ENCODE peak calls at places on chromosomes 11 and 22, in eight cellular contexts. Q is brain microvascular endothelial cell; P is CD8-positive, alpha-beta T cell; Z is sciatic nerve; D is left colon; L is stimulated activated CD8-positive, alpha-beta memory T cell treated with anti-CD3 and anti-CD28 coated beads, Interleukin-7, amount 100 ng/mL, for 24 hours; T is lower lobe of right lung; U is ELF-1. S is an unnamed sample.

GRCh38 chr22:45972091-45972867 is 4.7 kb downstream of the WNT7B start:
- DNase-seq in Q (no peak), P (no peak), Z (no peak), D (no peak), L (no peak), T (no peak), U (no peak), S (no peak)

GRCh38 chr11:83147895-83148294 is 9.0 kb upstream of the PCF11 start:
- DNase-seq in Q (no peak), P (no peak), Z (no peak), D (no peak), L (no peak), T (no peak), U (no peak), S (no peak)

GRCh38 chr11:130772266-130773227 is 143.7 kb downstream of the SNX19 start:
- DNase-seq in Q (peak), P (no peak), Z (peak), D (peak), L (no peak), T (no peak), U (no peak), S (peak)

GRCh38 chr11:3160252-3161031 is 4.7 kb downstream of the OSBPL5 start:
- DNase-seq in Q (peak), P (no peak), Z (peak), D (peak), L (no peak), T (peak), U (peak), S (peak)

GRCh38 chr22:31857247-31857646 is 87.1 kb upstream of the YWHAH start:
- DNase-seq in Q (no peak), P (no peak), Z (no peak), D (peak), L (no peak), T (no peak), U (peak), S (peak)

GRCh38 chr22:31102441-31103081 is 4.8 kb downstream of the SELENOM start:
- DNase-seq in Q (peak), P (no peak), Z (peak), D (peak), L (no peak), T (no peak), U (peak), S (peak)

GRCh38 chr11:32358729-32359128 is 76.6 kb downstream of the WT1 start:
- DNase-seq in Q (no peak), P (no peak), Z (no peak), D (no peak), L (no peak), T (no peak), U (peak), S (peak)

GRCh38 chr22:37196539-37197450 is 8.7 kb upstream of the C1QTNF6 start:
- DNase-seq in Q (no peak), P (no peak), Z (peak), D (peak), L (no peak), T (peak), U (peak), S (peak)

GRCh38 chr11:86151188-86152005 is 82.5 kb upstream of the PICALM start:
- DNase-seq in Q (no peak), P (no peak), Z (peak), D (no peak), L (no peak), T (no peak), U (peak), S (peak)

GRCh38 chr22:39524753-39525657 is 4.6 kb downstream of the ATF4 start:
- DNase-seq in Q (no peak), P (no peak), Z (no peak), D (no peak), L (no peak), T (peak), U (peak), S (no peak)

GRCh38 chr22:41565403-41566054 is 4.7 kb downstream of the CSDC2 start:
- DNase-seq in Q (peak), P (no peak), Z (no peak), D (no peak), L (no peak), T (no peak), U (peak), S (peak)

GRCh38 chr22:32995335-32995734 is 62.8 kb downstream of the SYN3 start:
- DNase-seq in Q (no peak), P (no peak), Z (no peak), D (no peak), L (no peak), T (no peak), U (no peak), S (peak)

GRCh38 chr11:70498171-70498571 is 99.8 kb downstream of the CTTN start:
- DNase-seq in Q (no peak), P (no peak), Z (no peak), D (no peak), L (no peak), T (peak), U (no peak), S (no peak)

GRCh38 chr11:69471329-69472052 is 10.0 kb upstream of the LINC01488 start:
- DNase-seq in Q (peak), P (no peak), Z (no peak), D (no peak), L (no peak), T (peak), U (peak), S (peak)

GRCh38 chr22:35384567-35384966 is 3.7 kb downstream of the HMOX1 start:
- DNase-seq in Q (no peak), P (no peak), Z (no peak), D (no peak), L (no peak), T (no peak), U (no peak), S (no peak)

GRCh38 chr11:119404872-119405271 is 18.1 kb downstream of the THY1 start:
- DNase-seq in Q (no peak), P (no peak), Z (no peak), D (no peak), L (no peak), T (no peak), U (no peak), S (no peak)

GRCh38 chr11:85187992-85188391 is 439.2 kb downstream of the DLG2 start:
- DNase-seq in Q (no peak), P (no peak), Z (no peak), D (no peak), L (no peak), T (no peak), U (no peak), S (no peak)

GRCh38 chr11:73139476-73140198 is 2.5 kb downstream of the FCHSD2 start:
- DNase-seq in Q (no peak), P (no peak), Z (no peak), D (no peak), L (no peak), T (no peak), U (no peak), S (no peak)

GRCh38 chr22:29014773-29015172 is 46.9 kb downstream of the C22orf31 start:
- DNase-seq in Q (no peak), P (no peak), Z (peak), D (no peak), L (no peak), T (no peak), U (no peak), S (no peak)

GRCh38 chr22:36144886-36145541 is 15.5 kb downstream of the APOL3 start:
- DNase-seq in Q (peak), P (peak), Z (peak), D (peak), L (no peak), T (peak), U (peak), S (peak)

GRCh38 chr11:75422248-75423231 is 10.5 kb downstream of the KLHL35 start:
- DNase-seq in Q (no peak), P (no peak), Z (no peak), D (peak), L (no peak), T (peak), U (no peak), S (no peak)

GRCh38 chr11:95684701-95685100 is 104.9 kb downstream of the FAM76B start:
- DNase-seq in Q (no peak), P (no peak), Z (no peak), D (no peak), L (no peak), T (no peak), U (no peak), S (no peak)

GRCh38 chr22:50697667-50698506 is 25.3 kb downstream of the SHANK3 start:
- DNase-seq in Q (no peak), P (no peak), Z (peak), D (no peak), L (no peak), T (peak), U (no peak), S (no peak)